ENCODE peak calls at places on chromosomes 3 and 15, in six cellular contexts. Q is adrenal gland, J is transverse colon, G is NB4, V is HCT116, T is lower leg skin. Y is an unnamed sample.

GRCh38 chr3:64361962-64362735 is 136.9 kb upstream of the PRICKLE2 start:
- DNase-seq in Q (no peak), J (no peak), G (no peak), V (no peak), T (no peak), Y (no peak)

GRCh38 chr3:27366062-27366591 is 3.1 kb downstream of the NEK10 start:
- DNase-seq in Q (no peak), J (no peak), G (no peak), V (no peak), T (no peak), Y (no peak)

GRCh38 chr3:180690061-180690460 is 10.8 kb upstream of the CCDC39 start:
- DNase-seq in Q (no peak), J (no peak), G (no peak), V (no peak), T (no peak), Y (no peak)

GRCh38 chr3:142828703-142829304 is 60.1 kb downstream of the PCOLCE2 start:
- DNase-seq in Q (peak), J (peak), G (peak), V (peak), T (peak), Y (peak)

GRCh38 chr15:81839387-81839786 is 206.4 kb downstream of the MEX3B start:
- DNase-seq in Q (no peak), J (no peak), G (no peak), V (no peak), T (no peak), Y (no peak)

GRCh38 chr15:39102431-39102830 is 478.4 kb upstream of the THBS1 start:
- DNase-seq in Q (no peak), J (no peak), G (no peak), V (no peak), T (no peak), Y (no peak)

GRCh38 chr3:43041517-43041916 is 62.4 kb downstream of the GASK1A start:
- DNase-seq in Q (no peak), J (no peak), G (no peak), V (no peak), T (no peak), Y (no peak)

GRCh38 chr15:31266712-31267111 is 59.9 kb upstream of the KLF13 start:
- DNase-seq in Q (peak), J (peak), G (no peak), V (no peak), T (no peak), Y (no peak)

GRCh38 chr3:8554725-8555621 is 53.4 kb downstream of the LMCD1 start:
- DNase-seq in Q (no peak), J (no peak), G (no peak), V (no peak), T (peak), Y (peak)

GRCh38 chr3:157856078-157856939 is 249.9 kb downstream of the SHOX2 start:
- DNase-seq in Q (no peak), J (no peak), G (no peak), V (peak), T (no peak), Y (no peak)

GRCh38 chr3:171348121-171348520 is 112.1 kb downstream of the TNIK start:
- DNase-seq in Q (no peak), J (no peak), G (peak), V (no peak), T (no peak), Y (no peak)

GRCh38 chr3:185215873-185216586 is 37.8 kb downstream of the EHHADH start:
- DNase-seq in Q (no peak), J (no peak), G (peak), V (no peak), T (no peak), Y (no peak)
- TF ChIP-seq CTCF in Q (peak), J (peak), G (peak), V (peak), T (no peak), Y (peak)

GRCh38 chr15:34436956-34437442 is 609 bp downstream of the GOLGA8A start:
- DNase-seq in Q (no peak), J (peak), G (peak), V (no peak), T (no peak), Y (peak)
- TF ChIP-seq CTCF in Q (no peak), J (no peak), G (no peak), V (no peak), T (no peak), Y (no peak)

DNA sequence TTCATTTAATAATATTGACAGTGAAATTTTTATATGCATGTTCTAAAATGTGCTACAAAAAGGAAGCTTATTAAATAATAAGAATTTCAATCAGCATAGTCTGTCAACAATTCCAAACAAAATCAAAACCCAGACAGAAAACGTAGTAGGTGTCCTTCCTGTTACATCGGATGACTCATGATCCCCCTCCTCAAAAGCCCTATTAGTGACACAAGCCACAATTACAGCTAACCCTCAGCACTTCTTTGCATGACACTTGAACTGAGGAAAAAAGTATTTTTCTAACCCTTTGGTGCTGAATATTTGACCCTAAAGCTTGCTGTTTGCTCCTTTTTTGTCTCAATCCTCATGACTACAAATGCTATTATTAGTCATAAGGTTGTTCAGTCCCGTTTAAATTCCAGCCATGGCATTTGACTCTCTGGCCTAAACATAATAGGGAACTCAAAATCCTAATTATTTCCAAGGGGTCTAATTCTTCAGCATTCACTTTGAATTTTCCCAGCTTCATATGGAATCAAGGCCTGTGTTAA is 78.1 kb downstream of the COL8A1 start:
- DNase-seq in Q (no peak), J (no peak), G (no peak), V (no peak), T (no peak), Y (no peak)
- TF ChIP-seq CTCF in Q (no peak), J (no peak), G (no peak), V (no peak), T (no peak), Y (no peak)

GRCh38 chr15:43912991-43913927 is 86.5 kb downstream of the WDR76 start:
- DNase-seq in Q (peak), J (no peak), G (no peak), V (peak), T (no peak), Y (no peak)
- TF ChIP-seq CTCF in Q (no peak), J (no peak), G (no peak), V (no peak), T (no peak), Y (no peak)